ENCODE peak calls at places on chromosomes 6 and 20, in eight cellular contexts. F is heart right ventricle, C is endodermal cell, V is tibial artery, N is choroid plexus epithelial cell, J is astrocyte, K is cardiac fibroblast, H is mammary epithelial cell. U is an unnamed sample.

GRCh38 chr6:166989427-166990034 is 9.7 kb upstream of the CEP43 start:
- DNase-seq in F (peak; percentile 35), C (no peak), V (no peak), N (peak; percentile 78), J (no peak), K (peak; percentile 58), H (peak; percentile 11), U (peak; percentile 20)

GRCh38 chr6:117547688-117548621 is 54.4 kb downstream of the GOPC start:
- DNase-seq in F (peak; percentile 71), C (peak; percentile 60), V (peak; percentile 85), N (peak; percentile 62), J (peak; percentile 58), K (no peak), H (no peak), U (no peak)

GRCh38 chr20:41499064-41499463 is 119.1 kb downstream of the CHD6 start:
- DNase-seq in F (no peak), C (no peak), V (no peak), N (no peak), J (no peak), K (no peak), H (no peak), U (no peak)

GRCh38 chr20:24950128-24950835 is 1.2 kb downstream of the CST7 start:
- DNase-seq in F (no peak), C (peak; percentile 41), V (no peak), N (no peak), J (no peak), K (no peak), H (no peak), U (no peak)

GRCh38 chr20:14553774-14554524 is 216.5 kb upstream of the FLRT3 start:
- DNase-seq in F (no peak), C (no peak), V (no peak), N (peak; percentile 21), J (peak; percentile 14), K (peak; percentile 13), H (peak; percentile 29), U (no peak)

GRCh38 chr6:164034602-164035140 is 620.2 kb downstream of the QKI start:
- DNase-seq in F (no peak), C (no peak), V (no peak), N (no peak), J (peak; percentile 77), K (no peak), H (no peak), U (no peak)

GRCh38 chr20:9028419-9028818 is 40.5 kb upstream of the PLCB4 start:
- DNase-seq in F (no peak), C (no peak), V (peak; percentile 68), N (no peak), J (peak; percentile 3), K (peak; percentile 74), H (no peak), U (no peak)

GRCh38 chr6:141451176-141451507 is 681.6 kb upstream of the GJE1 start:
- DNase-seq in F (no peak), C (peak; percentile 40), V (no peak), N (no peak), J (no peak), K (no peak), H (no peak), U (no peak)

GRCh38 chr6:159110013-159110412 is 59.2 kb upstream of the FNDC1 start:
- DNase-seq in F (no peak), C (peak; percentile 87), V (no peak), N (peak; percentile 85), J (peak; percentile 18), K (peak; percentile 68), H (peak; percentile 29), U (peak; percentile 39)

GRCh38 chr20:62066983-62067433 is 1.3 kb upstream of the TAF4 start:
- DNase-seq in F (peak; percentile 17), C (peak; percentile 72), V (no peak), N (no peak), J (no peak), K (peak; percentile 21), H (no peak), U (peak; percentile 15)

GRCh38 chr6:27791182-27791939 is 120.8 kb downstream of the OR2B2 start:
- DNase-seq in F (peak; percentile 64), C (peak; percentile 87), V (peak; percentile 84), N (peak; percentile 87), J (peak; percentile 69), K (peak; percentile 93), H (peak; percentile 85), U (peak; percentile 77)

GRCh38 chr20:19628570-19629134 is 129.4 kb upstream of the RIN2 start:
- DNase-seq in F (peak; percentile 50), C (peak; percentile 92), V (no peak), N (peak; percentile 85), J (peak; percentile 32), K (peak; percentile 77), H (peak; percentile 64), U (peak; percentile 79)

GRCh38 chr6:14478396-14479225 is 361.0 kb downstream of the CD83 start:
- DNase-seq in F (no peak), C (no peak), V (no peak), N (no peak), J (no peak), K (no peak), H (no peak), U (no peak)

GRCh38 chr6:144856622-144857021 is 571.5 kb downstream of the UTRN start:
- DNase-seq in F (no peak), C (no peak), V (no peak), N (no peak), J (no peak), K (no peak), H (no peak), U (no peak)

GRCh38 chr20:50826121-50826520 is 31.3 kb downstream of the BCAS4 start:
- DNase-seq in F (no peak), C (no peak), V (no peak), N (no peak), J (no peak), K (no peak), H (no peak), U (no peak)

GRCh38 chr6:134061440-134061839 is 9.0 kb upstream of the SLC2A12 start:
- DNase-seq in F (no peak), C (no peak), V (no peak), N (no peak), J (no peak), K (no peak), H (no peak), U (no peak)

GRCh38 chr6:37130704-37131103 is 39.2 kb upstream of the PIM1 start:
- DNase-seq in F (peak; percentile 18), C (no peak), V (peak; percentile 82), N (no peak), J (peak; percentile 42), K (peak; percentile 73), H (peak; percentile 60), U (peak; percentile 72)

GRCh38 chr20:32501709-32502108 is 83.4 kb downstream of the NOL4L start:
- DNase-seq in F (no peak), C (no peak), V (no peak), N (peak; percentile 37), J (peak; percentile 32), K (peak; percentile 67), H (peak; percentile 64), U (peak; percentile 91)

GRCh38 chr20:34085544-34086040 is 26.5 kb downstream of the EIF2S2 start:
- DNase-seq in F (no peak), C (no peak), V (no peak), N (no peak), J (no peak), K (no peak), H (no peak), U (no peak)

GRCh38 chr6:110628330-110628729 is 151.9 kb upstream of the SLC22A16 start:
- DNase-seq in F (no peak), C (no peak), V (no peak), N (peak; percentile 75), J (peak; percentile 67), K (peak; percentile 83), H (peak; percentile 69), U (peak; percentile 79)

GRCh38 chr6:145267076-145267867 is 468.0 kb downstream of the EPM2A start:
- DNase-seq in F (no peak), C (no peak), V (no peak), N (no peak), J (no peak), K (no peak), H (no peak), U (no peak)

GRCh38 chr20:19757487-19757972 is 528 bp upstream of the RIN2 start:
- DNase-seq in F (peak; percentile 90), C (peak; percentile 88), V (peak; percentile 94), N (peak; percentile 78), J (peak; percentile 64), K (peak; percentile 69), H (peak; percentile 65), U (peak; percentile 44)

GRCh38 chr6:138520463-138520862 is 21.2 kb upstream of the NHSL1 start:
- DNase-seq in F (no peak), C (no peak), V (no peak), N (peak; percentile 52), J (no peak), K (peak; percentile 55), H (no peak), U (peak; percentile 42)

GRCh38 chr20:2144850-2145249 is 43.2 kb downstream of the STK35 start:
- DNase-seq in F (no peak), C (peak; percentile 61), V (no peak), N (no peak), J (no peak), K (no peak), H (no peak), U (no peak)
- TF ChIP-seq CTCF in F (no peak), C (no peak), V (no peak), N (no peak), J (no peak), K (no peak), H (no peak), U (no peak)

GRCh38 chr6:1616556-1617463 is 7.1 kb downstream of the FOXC1 start:
- DNase-seq in F (no peak), C (peak; percentile 64), V (peak; percentile 64), N (no peak), J (no peak), K (no peak), H (no peak), U (no peak)

GRCh38 chr6:1617466-1618304 is 8.0 kb downstream of the FOXC1 start:
- DNase-seq in F (no peak), C (peak; percentile 57), V (peak; percentile 73), N (no peak), J (no peak), K (no peak), H (no peak), U (no peak)

GRCh38 chr6:1614448-1614766 is 4.7 kb downstream of the FOXC1 start:
- DNase-seq in F (no peak), C (peak; percentile 74), V (no peak), N (no peak), J (no peak), K (no peak), H (no peak), U (no peak)

GRCh38 chr6:1614767-1615650 is 5.3 kb downstream of the FOXC1 start:
- DNase-seq in F (no peak), C (peak; percentile 87), V (peak; percentile 71), N (no peak), J (no peak), K (no peak), H (no peak), U (no peak)

GRCh38 chr6:1615651-1616420 is 6.1 kb downstream of the FOXC1 start:
- DNase-seq in F (no peak), C (no peak), V (peak; percentile 74), N (no peak), J (no peak), K (no peak), H (no peak), U (no peak)
- H3K4me3 ChIP-seq in F (peak overlapping the region; percentile 71), C (peak overlapping the region; percentile 80), V (peak overlapping the region; percentile 91), N (peak overlapping the region; percentile 63), J (no peak overlapping the region), K (no peak overlapping the region), H (no peak overlapping the region), U (no peak overlapping the region)

GRCh38 chr6:72216222-72217106 is 330.1 kb downstream of the RIMS1 start:
- DNase-seq in F (no peak), C (no peak), V (no peak), N (no peak), J (no peak), K (no peak), H (no peak), U (no peak)
- TF ChIP-seq CTCF in F (no peak), C (no peak), V (no peak), N (no peak), J (no peak), K (no peak), H (no peak), U (no peak)

GRCh38 chr20:17912916-17913315 is 55.7 kb downstream of the SNX5 start:
- DNase-seq in F (no peak), C (no peak), V (no peak), N (no peak), J (no peak), K (peak; percentile 37), H (no peak), U (no peak)
- H3K4me3 ChIP-seq in F (no peak overlapping the region), C (no peak overlapping the region), V (no peak overlapping the region), N (no peak overlapping the region), J (no peak overlapping the region), K (no peak overlapping the region), H (no peak overlapping the region), U (no peak overlapping the region)

U was measured in bronchial epithelial cell.